ENCODE peak calls at places on chromosomes 12 and 14, in seven cellular contexts. One of them, this sample, is unnamed. For H3K4me1, the result is how much of the 10 kb centered on the place peaks cover.

GRCh38 chr14:22923746-22924145 is 4.8 kb upstream of the RBM23 start:
- DNase-seq in fibroblast of lung: no peak
- DNase-seq in PC-3: no peak
- DNase-seq in tibial artery: no peak
- DNase-seq in ovary: no peak
- DNase-seq in IMR-90: no peak
- DNase-seq in right lobe of liver: no peak
- DNase-seq in this sample: no peak

GRCh38 chr12:95755236-95755865 is 35.2 kb downstream of the NTN4 start:
- DNase-seq in fibroblast of lung: no peak
- DNase-seq in PC-3: no peak
- DNase-seq in tibial artery: no peak
- DNase-seq in ovary: no peak
- DNase-seq in IMR-90: no peak
- DNase-seq in right lobe of liver: no peak
- DNase-seq in this sample: no peak

GRCh38 chr12:59559702-59560101 is 36.1 kb upstream of the SLC16A7 start:
- DNase-seq in fibroblast of lung: no peak
- DNase-seq in PC-3: no peak
- DNase-seq in tibial artery: no peak
- DNase-seq in ovary: no peak
- DNase-seq in IMR-90: no peak
- DNase-seq in right lobe of liver: no peak
- DNase-seq in this sample: no peak

GRCh38 chr14:100012478-100012925 is 52.7 kb upstream of the EVL start:
- DNase-seq in fibroblast of lung: peak
- DNase-seq in PC-3: no peak
- DNase-seq in tibial artery: no peak
- DNase-seq in ovary: no peak
- DNase-seq in IMR-90: peak
- DNase-seq in right lobe of liver: no peak
- DNase-seq in this sample: no peak

GRCh38 chr14:100422556-100423420 is 99.6 kb downstream of the SLC25A47 start:
- DNase-seq in fibroblast of lung: peak
- DNase-seq in PC-3: peak
- DNase-seq in tibial artery: no peak
- DNase-seq in ovary: no peak
- DNase-seq in IMR-90: peak
- DNase-seq in right lobe of liver: peak
- DNase-seq in this sample: no peak

GRCh38 chr12:113403435-113404415 is at the start of gene SDS:
- DNase-seq in fibroblast of lung: peak
- DNase-seq in PC-3: peak
- DNase-seq in tibial artery: peak
- DNase-seq in ovary: peak
- DNase-seq in IMR-90: peak
- DNase-seq in right lobe of liver: peak
- DNase-seq in this sample: no peak

GRCh38 chr12:31752450-31752849 is 23.6 kb upstream of the AMN1 start:
- DNase-seq in fibroblast of lung: no peak
- DNase-seq in PC-3: no peak
- DNase-seq in tibial artery: no peak
- DNase-seq in ovary: no peak
- DNase-seq in IMR-90: no peak
- DNase-seq in right lobe of liver: no peak
- DNase-seq in this sample: no peak

GRCh38 chr12:57627504-57628279 is 5.3 kb downstream of the B4GALNT1 start:
- DNase-seq in fibroblast of lung: no peak
- DNase-seq in PC-3: no peak
- DNase-seq in tibial artery: no peak
- DNase-seq in ovary: peak
- DNase-seq in IMR-90: no peak
- DNase-seq in right lobe of liver: peak
- DNase-seq in this sample: no peak

GRCh38 chr14:60356921-60357550 is 108.0 kb downstream of the PPM1A start:
- DNase-seq in fibroblast of lung: no peak
- DNase-seq in PC-3: no peak
- DNase-seq in tibial artery: no peak
- DNase-seq in ovary: no peak
- DNase-seq in IMR-90: no peak
- DNase-seq in right lobe of liver: no peak
- DNase-seq in this sample: no peak

GRCh38 chr12:88716240-88716639 is 136.0 kb upstream of the KITLG start:
- DNase-seq in fibroblast of lung: no peak
- DNase-seq in PC-3: no peak
- DNase-seq in tibial artery: no peak
- DNase-seq in ovary: no peak
- DNase-seq in IMR-90: no peak
- DNase-seq in right lobe of liver: no peak
- DNase-seq in this sample: peak

GRCh38 chr12:28489256-28489655 is 299.0 kb downstream of the CCDC91 start:
- DNase-seq in fibroblast of lung: no peak
- DNase-seq in PC-3: no peak
- DNase-seq in tibial artery: no peak
- DNase-seq in ovary: no peak
- DNase-seq in IMR-90: peak
- DNase-seq in right lobe of liver: no peak
- DNase-seq in this sample: no peak

GRCh38 chr12:52233462-52234141 is 559 bp downstream of the KRT7 start:
- DNase-seq in fibroblast of lung: no peak
- DNase-seq in PC-3: peak
- DNase-seq in tibial artery: no peak
- DNase-seq in ovary: no peak
- DNase-seq in IMR-90: no peak
- DNase-seq in right lobe of liver: no peak
- DNase-seq in this sample: peak

GRCh38 chr14:29348504-29348903 is 579.1 kb downstream of the PRKD1 start:
- DNase-seq in fibroblast of lung: peak
- DNase-seq in PC-3: peak
- DNase-seq in tibial artery: no peak
- DNase-seq in ovary: no peak
- DNase-seq in IMR-90: peak
- DNase-seq in right lobe of liver: no peak
- DNase-seq in this sample: no peak

GRCh38 chr14:52835122-52835903 is 43.9 kb upstream of the GNPNAT1 start:
- DNase-seq in fibroblast of lung: peak
- DNase-seq in PC-3: peak
- DNase-seq in tibial artery: no peak
- DNase-seq in ovary: no peak
- DNase-seq in IMR-90: peak
- DNase-seq in right lobe of liver: no peak
- DNase-seq in this sample: no peak

GRCh38 chr12:26014085-26014484 is 55.6 kb downstream of the RASSF8 start:
- DNase-seq in fibroblast of lung: no peak
- DNase-seq in PC-3: no peak
- DNase-seq in tibial artery: no peak
- DNase-seq in ovary: no peak
- DNase-seq in IMR-90: peak
- DNase-seq in right lobe of liver: no peak
- DNase-seq in this sample: no peak

GRCh38 chr12:26011099-26011498 is 52.6 kb downstream of the RASSF8 start:
- DNase-seq in fibroblast of lung: peak
- DNase-seq in PC-3: no peak
- DNase-seq in tibial artery: no peak
- DNase-seq in ovary: no peak
- DNase-seq in IMR-90: peak
- DNase-seq in right lobe of liver: no peak
- DNase-seq in this sample: no peak

GRCh38 chr12:26007563-26007962 is 49.1 kb downstream of the RASSF8 start:
- DNase-seq in fibroblast of lung: peak
- DNase-seq in PC-3: no peak
- DNase-seq in tibial artery: no peak
- DNase-seq in ovary: no peak
- DNase-seq in IMR-90: peak
- DNase-seq in right lobe of liver: no peak
- DNase-seq in this sample: no peak

GRCh38 chr12:26010293-26010821 is 51.9 kb downstream of the RASSF8 start:
- DNase-seq in fibroblast of lung: no peak
- DNase-seq in PC-3: peak
- DNase-seq in tibial artery: no peak
- DNase-seq in ovary: no peak
- DNase-seq in IMR-90: no peak
- DNase-seq in right lobe of liver: no peak
- DNase-seq in this sample: no peak

DNA sequence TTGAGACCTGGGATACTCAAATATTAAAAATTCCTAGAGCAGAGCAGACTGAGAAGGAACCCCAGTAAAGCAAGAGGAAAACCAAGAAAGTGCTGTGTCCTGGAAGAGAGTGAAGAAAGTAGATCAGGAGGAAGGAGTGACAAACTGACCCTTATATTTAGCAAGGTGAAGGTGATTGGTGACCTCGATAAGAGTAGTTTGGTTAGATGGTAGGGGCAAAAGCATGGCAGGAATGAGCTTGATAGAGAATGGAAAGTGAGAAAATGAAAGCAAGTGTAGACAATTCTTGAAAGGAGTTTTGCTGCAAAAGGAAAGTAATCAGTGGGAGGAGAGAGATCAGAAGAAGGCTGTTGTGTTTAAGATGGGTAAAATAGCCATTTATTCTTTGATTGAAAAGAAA is 51.1 kb downstream of the RASSF8 start:
- DNase-seq in fibroblast of lung: no peak
- DNase-seq in PC-3: no peak
- DNase-seq in tibial artery: no peak
- DNase-seq in ovary: no peak
- DNase-seq in IMR-90: no peak
- DNase-seq in right lobe of liver: no peak
- DNase-seq in this sample: no peak
- H3K27ac ChIP-seq in fibroblast of lung: peak
- H3K27ac ChIP-seq in PC-3: peak
- H3K27ac ChIP-seq in tibial artery: peak
- H3K27ac ChIP-seq in ovary: no peak
- H3K27ac ChIP-seq in IMR-90: no peak
- H3K27ac ChIP-seq in right lobe of liver: no peak
- H3K27ac ChIP-seq in this sample: no peak

GRCh38 chr12:27020761-27021160 is 1.6 kb upstream of the MED21 start:
- DNase-seq in fibroblast of lung: no peak
- DNase-seq in PC-3: no peak
- DNase-seq in tibial artery: no peak
- DNase-seq in ovary: no peak
- DNase-seq in IMR-90: no peak
- DNase-seq in right lobe of liver: no peak
- DNase-seq in this sample: no peak
- H3K4me1 ChIP-seq in fibroblast of lung: under half
- H3K4me1 ChIP-seq in PC-3: under half
- H3K4me1 ChIP-seq in tibial artery: under half
- H3K4me1 ChIP-seq in ovary: under half
- H3K4me1 ChIP-seq in IMR-90: under half
- H3K4me1 ChIP-seq in right lobe of liver: under half
- H3K4me1 ChIP-seq in this sample: under half

DNA sequence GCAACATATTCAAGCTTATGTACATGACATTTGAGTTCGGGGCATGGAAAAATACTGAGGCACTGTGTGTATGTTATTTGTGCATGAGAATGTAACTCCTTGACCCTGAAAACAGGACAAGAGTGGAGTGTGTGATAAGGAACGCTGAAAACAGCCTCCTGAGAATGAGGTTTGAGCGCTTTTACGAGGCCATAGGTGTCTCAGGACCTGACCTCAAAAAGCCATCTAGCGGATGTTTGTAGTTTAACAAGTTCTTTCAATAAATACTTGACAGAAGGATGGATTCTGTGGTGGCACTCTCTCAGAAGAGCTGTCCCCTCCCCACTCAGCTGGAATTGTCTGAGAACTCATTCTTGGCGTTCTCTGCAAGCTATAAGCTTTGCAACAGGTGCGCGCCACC is 350.5 kb upstream of the TMTC1 start:
- DNase-seq in fibroblast of lung: no peak
- DNase-seq in PC-3: peak
- DNase-seq in tibial artery: no peak
- DNase-seq in ovary: no peak
- DNase-seq in IMR-90: no peak
- DNase-seq in right lobe of liver: no peak
- DNase-seq in this sample: no peak
- H3K27ac ChIP-seq in fibroblast of lung: no peak
- H3K27ac ChIP-seq in PC-3: no peak
- H3K27ac ChIP-seq in tibial artery: no peak
- H3K27ac ChIP-seq in ovary: no peak
- H3K27ac ChIP-seq in IMR-90: no peak
- H3K27ac ChIP-seq in right lobe of liver: no peak
- H3K27ac ChIP-seq in this sample: no peak

GRCh38 chr14:105021656-105022275 is 883 bp upstream of the CDCA4 start:
- DNase-seq in fibroblast of lung: peak
- DNase-seq in PC-3: peak
- DNase-seq in tibial artery: no peak
- DNase-seq in ovary: peak
- DNase-seq in IMR-90: peak
- DNase-seq in right lobe of liver: no peak
- DNase-seq in this sample: peak

GRCh38 chr14:105018414-105018813 is 2.5 kb downstream of the CDCA4 start:
- DNase-seq in fibroblast of lung: no peak
- DNase-seq in PC-3: no peak
- DNase-seq in tibial artery: no peak
- DNase-seq in ovary: no peak
- DNase-seq in IMR-90: no peak
- DNase-seq in right lobe of liver: no peak
- DNase-seq in this sample: no peak

GRCh38 chr14:105022276-105022670 is 1.4 kb upstream of the CDCA4 start:
- DNase-seq in fibroblast of lung: no peak
- DNase-seq in PC-3: peak
- DNase-seq in tibial artery: no peak
- DNase-seq in ovary: no peak
- DNase-seq in IMR-90: no peak
- DNase-seq in right lobe of liver: no peak
- DNase-seq in this sample: no peak

GRCh38 chr14:105020815-105021655 is at the start of gene CDCA4:
- DNase-seq in fibroblast of lung: peak
- DNase-seq in PC-3: peak
- DNase-seq in tibial artery: peak
- DNase-seq in ovary: peak
- DNase-seq in IMR-90: peak
- DNase-seq in right lobe of liver: peak
- DNase-seq in this sample: peak

DNA sequence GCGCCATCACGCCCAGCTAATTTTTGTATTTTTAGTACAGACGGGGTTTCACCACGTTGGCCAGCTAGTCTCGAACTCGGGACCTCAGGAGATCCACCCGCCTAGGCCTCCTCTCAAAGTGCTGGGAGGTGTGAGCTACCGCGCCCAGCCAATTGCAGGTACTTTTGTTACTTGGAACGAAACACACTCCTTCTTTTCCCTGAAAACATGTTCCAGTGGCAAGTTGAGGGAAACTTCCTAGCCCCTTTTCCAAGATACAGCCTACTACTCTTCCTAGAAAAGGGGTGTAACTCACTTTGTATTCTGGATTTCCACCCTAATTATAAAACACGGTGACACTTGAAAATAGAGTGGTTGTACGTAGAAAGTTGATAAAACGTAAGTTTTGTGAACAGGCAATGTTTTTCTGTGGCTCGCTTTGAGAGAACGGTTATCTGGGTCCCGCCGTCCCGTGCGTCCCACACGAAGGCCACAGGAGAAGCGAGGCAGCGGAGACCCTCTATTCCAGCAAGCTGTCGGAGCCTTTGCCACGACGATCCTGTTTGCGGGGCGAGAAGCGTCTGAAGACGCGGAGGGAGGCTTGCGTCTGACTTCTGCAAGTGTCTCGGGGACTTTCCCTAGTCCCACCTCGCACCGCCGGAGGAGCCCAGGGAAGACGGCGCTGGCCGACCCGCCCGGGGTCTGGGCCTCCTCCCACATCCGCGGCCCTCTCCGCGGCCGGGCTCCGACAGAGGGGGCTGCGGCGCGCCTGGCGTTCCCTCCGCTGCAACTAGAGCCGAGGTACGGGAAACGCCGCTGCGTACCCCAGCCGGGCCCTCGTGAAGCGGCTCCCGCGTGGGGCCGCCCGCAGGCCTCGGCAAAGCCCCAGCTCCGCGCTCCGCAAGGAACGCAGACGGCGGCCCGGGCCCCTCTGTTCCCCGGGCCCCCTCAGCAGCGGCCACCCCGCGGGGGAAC is 745 bp downstream of the CDCA4 start:
- DNase-seq in fibroblast of lung: no peak
- DNase-seq in PC-3: no peak
- DNase-seq in tibial artery: no peak
- DNase-seq in ovary: peak
- DNase-seq in IMR-90: peak
- DNase-seq in right lobe of liver: no peak
- DNase-seq in this sample: peak
- H3K4me1 ChIP-seq in fibroblast of lung: under half
- H3K4me1 ChIP-seq in PC-3: half or more
- H3K4me1 ChIP-seq in tibial artery: under half
- H3K4me1 ChIP-seq in ovary: under half
- H3K4me1 ChIP-seq in IMR-90: under half
- H3K4me1 ChIP-seq in right lobe of liver: under half
- H3K4me1 ChIP-seq in this sample: under half